ENCODE peak calls at places on chromosome 11, in seven cellular contexts. F is stomach, J is suprapubic skin, U is esophagus muscularis mucosa, R is HCT116, B is spleen, A is IMR-90. H is an unnamed sample. For H3K4me1, the result is how much of the 10 kb centered on the place peaks cover.

GRCh38 chr11:17604913-17605230 is 57.8 kb downstream of the OTOG start:
- DNase-seq in U (peak), B (peak), F (peak), J (no peak), A (no peak), R (no peak), H (no peak)

GRCh38 chr11:34624069-34624468 is 3.2 kb downstream of the EHF start:
- DNase-seq in F (peak), R (no peak), J (peak), B (peak), A (no peak), U (no peak), H (peak)

GRCh38 chr11:114886644-114887259 is 208.4 kb downstream of the NXPE2 start:
- DNase-seq in F (no peak), A (no peak), R (no peak), U (no peak), B (no peak), J (no peak), H (no peak)

GRCh38 chr11:130217632-130218031 is 58.0 kb downstream of the ST14 start:
- DNase-seq in F (peak), A (no peak), R (no peak), B (peak), U (peak), J (no peak), H (no peak)

GRCh38 chr11:33015621-33016551 is at the start of gene DEPDC7:
- DNase-seq in A (peak), B (peak), U (peak), R (peak), F (peak), J (peak), H (peak)

GRCh38 chr11:789951-790350 is at the start of gene CEND1:
- DNase-seq in F (no peak), B (no peak), U (no peak), A (peak), J (no peak), R (no peak), H (no peak)

GRCh38 chr11:104813532-104813931 is 84.7 kb downstream of the CASP12 start:
- DNase-seq in U (no peak), J (no peak), B (no peak), A (no peak), F (no peak), R (no peak), H (no peak)

GRCh38 chr11:3982431-3982830 is 112.2 kb upstream of the RRM1 start:
- DNase-seq in R (no peak), U (no peak), A (peak), B (no peak), F (no peak), J (no peak), H (no peak)

GRCh38 chr11:63663809-63664208 is 7.4 kb downstream of the ATL3 start:
- DNase-seq in J (no peak), A (peak), B (no peak), F (no peak), U (no peak), R (no peak), H (no peak)

GRCh38 chr11:95419915-95420314 is 188.9 kb upstream of the SESN3 start:
- DNase-seq in R (no peak), U (no peak), F (no peak), J (no peak), B (no peak), A (peak), H (no peak)

GRCh38 chr11:66850588-66851250 is 6.1 kb upstream of the LRFN4 start:
- DNase-seq in R (no peak), B (peak), A (no peak), F (no peak), U (no peak), J (peak), H (no peak)

GRCh38 chr11:129280027-129280811 is 88.1 kb upstream of the ARHGAP32 start:
- DNase-seq in A (peak), J (no peak), R (no peak), U (no peak), F (no peak), B (no peak), H (no peak)

GRCh38 chr11:122655527-122656072 is at the start of gene UBASH3B:
- DNase-seq in B (peak), A (peak), U (peak), R (peak), J (peak), F (peak), H (peak)
- TF ChIP-seq POLR2A in B (no peak), A (peak), U (no peak), R (peak), J (no peak), F (no peak), H (peak)

DNA sequence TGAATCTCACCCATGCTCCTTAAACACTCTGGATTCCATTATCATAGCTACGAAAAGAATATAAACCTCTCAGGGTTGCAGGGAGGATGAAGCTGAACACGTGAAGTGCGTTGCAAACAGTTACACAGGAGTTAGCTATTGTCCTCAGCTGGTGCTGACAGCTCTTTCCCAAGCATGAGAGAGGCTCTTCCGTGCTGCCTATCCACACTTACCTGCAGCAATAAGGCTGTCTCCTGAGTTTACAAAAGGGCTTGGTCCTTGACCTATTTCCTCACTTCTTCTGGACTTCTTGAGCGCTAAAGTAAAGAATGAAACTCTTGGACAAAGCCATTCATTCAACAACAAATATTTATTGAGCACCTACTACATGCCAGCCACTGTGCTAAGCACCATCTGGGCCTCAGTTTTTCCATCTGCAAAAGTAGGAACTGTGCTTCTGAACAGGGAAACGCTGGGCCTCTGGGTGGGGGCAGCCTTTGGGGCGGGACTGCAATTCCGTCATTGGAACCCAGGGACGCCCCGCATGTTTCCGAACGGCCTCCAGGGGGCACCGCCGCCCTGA is 749 bp upstream of the ARL2 start:
- DNase-seq in U (peak), F (peak), B (peak), A (peak), R (no peak), J (peak), H (peak)
- H3K4me1 ChIP-seq in U (under half), F (under half), B (under half), A (under half), R (under half), J (under half), H (under half)

GRCh38 chr11:118050208-118050891 is 26.5 kb upstream of the TMPRSS4 start:
- DNase-seq in U (peak), J (peak), F (peak), R (no peak), A (no peak), B (no peak), H (no peak)

GRCh38 chr11:118047749-118048148 is 29.1 kb upstream of the TMPRSS4 start:
- DNase-seq in A (no peak), B (no peak), U (peak), J (no peak), R (no peak), F (no peak), H (no peak)

GRCh38 chr11:118051136-118051610 is 25.7 kb upstream of the TMPRSS4 start:
- DNase-seq in R (no peak), B (no peak), J (peak), U (peak), F (no peak), A (no peak), H (no peak)

GRCh38 chr11:118048472-118049370 is 28.2 kb upstream of the TMPRSS4 start:
- DNase-seq in F (peak), B (no peak), A (no peak), R (no peak), U (peak), J (peak), H (no peak)

GRCh38 chr11:118049771-118050170 is 27.1 kb upstream of the TMPRSS4 start:
- DNase-seq in B (no peak), R (no peak), F (peak), U (peak), A (no peak), J (peak), H (no peak)
- H3K27ac ChIP-seq in B (peak), R (no peak), F (no peak), U (no peak), A (no peak), J (no peak), H (no peak)

GRCh38 chr11:58731819-58732218 is at the start of gene GLYAT:
- DNase-seq in R (no peak), B (no peak), U (no peak), F (no peak), A (no peak), J (no peak), H (no peak)
- TF ChIP-seq POLR2A in R (no peak), B (no peak), U (no peak), F (no peak), A (no peak), J (no peak), H (no peak)

DNA sequence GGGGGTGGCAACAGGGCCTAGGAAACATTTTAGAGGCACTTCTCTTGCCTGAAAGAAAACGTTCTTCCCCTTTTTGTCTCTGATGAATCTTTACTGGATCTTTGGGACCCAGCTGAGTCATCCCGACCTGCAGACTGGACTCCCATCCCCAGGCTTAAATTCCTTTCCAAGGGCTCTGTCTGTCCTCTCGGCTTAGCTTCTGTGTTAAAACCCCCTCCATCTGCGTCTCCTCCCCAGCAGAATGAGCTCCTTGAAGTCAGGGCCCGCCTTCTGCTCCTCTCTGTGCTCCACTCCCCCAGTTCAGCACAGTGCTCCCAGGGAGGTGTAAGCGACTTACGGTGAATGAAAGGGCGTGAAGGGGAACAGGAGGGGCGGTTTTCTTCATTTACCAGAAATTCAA is 890 bp upstream of the DAGLA start:
- DNase-seq in F (no peak), R (no peak), A (no peak), B (no peak), U (no peak), J (no peak), H (no peak)
- H3K4me1 ChIP-seq in F (under half), R (under half), A (under half), B (under half), U (under half), J (under half), H (under half)

DNA sequence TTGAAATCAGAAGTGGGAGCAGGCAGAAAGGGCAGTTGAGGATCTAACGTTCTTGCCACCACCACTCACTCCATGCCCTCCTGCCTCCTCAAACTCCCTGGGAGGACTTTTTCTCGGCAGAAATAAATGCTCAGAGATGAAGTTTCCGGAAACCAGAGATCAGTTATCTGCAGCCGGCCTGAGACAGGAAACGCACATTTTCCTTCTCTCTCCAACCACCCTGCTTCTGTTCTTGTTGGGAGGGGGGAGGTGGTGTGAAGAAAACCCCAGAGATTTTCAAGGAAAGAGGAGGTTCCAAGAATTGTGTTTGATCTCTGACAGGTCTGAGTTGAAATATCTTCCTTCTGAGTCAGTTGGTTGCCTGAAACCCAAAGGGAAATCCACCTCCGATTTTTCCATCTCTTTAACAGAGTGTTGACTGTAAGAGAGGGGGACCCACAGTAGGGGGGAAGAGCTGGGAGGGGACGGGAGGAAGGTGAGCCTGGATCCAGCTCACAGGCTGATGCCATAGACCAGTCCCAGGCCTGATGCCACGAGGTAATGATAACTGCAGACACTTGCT is 100.8 kb downstream of the TRAF6 start:
- DNase-seq in B (no peak), U (no peak), A (peak), R (no peak), J (no peak), F (no peak), H (no peak)
- H3K27ac ChIP-seq in B (peak), U (no peak), A (no peak), R (no peak), J (no peak), F (peak), H (no peak)